ENCODE peak calls at places on chromosome 18, in nine cellular contexts. P is right cardiac atrium; L is HCT116; N is HepG2; T is CD4-positive, CD25-positive, alpha-beta regulatory T cell; Z is A549; U is uterus; Y is OCI-LY7; C is upper lobe of left lung. S is an unnamed sample. For H3K4me1, the result is how much of the 10 kb centered on the place peaks cover.

GRCh38 chr18:77008006-77008405 is 124.6 kb downstream of the MBP start:
- DNase-seq in L (no peak), T (no peak), Z (no peak), P (no peak), U (no peak), C (no peak), N (no peak), Y (no peak), S (peak)

GRCh38 chr18:53796042-53796729 is 428.3 kb downstream of the MBD2 start:
- DNase-seq in Y (no peak), Z (peak), N (peak), P (peak), C (no peak), T (no peak), U (no peak), L (no peak), S (no peak)

GRCh38 chr18:80189197-80189865 is 58.0 kb downstream of the PARD6G start:
- DNase-seq in P (no peak), C (no peak), U (no peak), N (no peak), T (no peak), L (no peak), Z (no peak), Y (no peak), S (no peak)

GRCh38 chr18:1049173-1049572 is 144.5 kb downstream of the ADCYAP1 start:
- DNase-seq in T (no peak), Y (no peak), N (no peak), Z (no peak), L (no peak), P (no peak), C (no peak), U (no peak), S (no peak)

GRCh38 chr18:57728941-57729511 is 74.1 kb downstream of the ATP8B1 start:
- DNase-seq in N (no peak), Z (peak), L (no peak), Y (no peak), P (no peak), T (no peak), U (no peak), C (no peak), S (no peak)

GRCh38 chr18:75276813-75277628 is 66.4 kb downstream of the TSHZ1 start:
- DNase-seq in Z (no peak), U (no peak), C (no peak), N (no peak), T (no peak), L (no peak), Y (no peak), P (no peak), S (no peak)

GRCh38 chr18:79939096-79939495 is 12.4 kb downstream of the SLC66A2 start:
- DNase-seq in L (no peak), T (no peak), Z (no peak), Y (no peak), C (no peak), P (no peak), N (no peak), U (no peak), S (no peak)

GRCh38 chr18:60667016-60667415 is 294.4 kb upstream of the MC4R start:
- DNase-seq in C (no peak), Z (no peak), T (no peak), P (no peak), U (no peak), N (no peak), L (no peak), Y (no peak), S (no peak)

GRCh38 chr18:79644666-79645057 is 34.9 kb upstream of the CTDP1 start:
- DNase-seq in N (no peak), Z (no peak), U (no peak), P (no peak), C (no peak), Y (peak), L (no peak), T (no peak), S (no peak)

GRCh38 chr18:39604836-39605235 is 2039.2 kb upstream of the CELF4 start:
- DNase-seq in P (no peak), N (no peak), L (no peak), Y (no peak), C (no peak), T (no peak), Z (no peak), U (no peak), S (no peak)

DNA sequence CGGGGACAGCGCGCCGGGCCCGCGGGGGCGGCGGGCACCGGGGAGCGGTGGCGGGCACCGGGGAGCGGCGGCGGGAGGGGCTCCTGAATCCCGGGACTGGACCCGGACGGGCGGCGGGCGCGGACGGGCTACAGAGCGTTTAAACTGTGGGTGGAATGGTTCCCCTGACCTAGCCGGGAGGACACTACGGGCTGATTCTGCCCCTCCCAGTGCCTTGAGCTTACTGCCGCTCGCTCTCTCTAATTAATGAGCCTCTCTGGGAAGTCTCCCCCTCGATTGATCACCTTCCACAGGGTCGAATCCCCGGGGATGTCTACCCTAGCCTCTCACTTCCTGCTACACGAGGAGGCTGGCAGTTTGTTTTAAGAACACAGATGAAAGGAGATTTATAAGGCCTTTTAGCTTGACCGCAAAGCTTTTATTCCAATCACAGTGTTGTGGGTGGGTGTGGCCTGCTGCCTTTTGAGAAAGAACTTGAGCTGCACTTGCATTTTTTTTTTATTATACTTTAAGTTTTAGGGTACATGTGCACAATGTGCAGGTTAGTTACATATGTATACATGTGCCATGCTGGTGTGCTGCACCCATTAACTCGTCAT is 1.0 kb downstream of the GNAL start:
- DNase-seq in Z (peak), C (no peak), Y (no peak), L (no peak), U (peak), P (no peak), T (no peak), N (no peak), S (no peak)
- H3K4me3 ChIP-seq in Z (peak), C (peak), Y (peak), L (peak), U (peak), P (peak), T (no peak), N (peak), S (peak)

GRCh38 chr18:63189817-63190216 is 129.8 kb downstream of the BCL2 start:
- DNase-seq in L (no peak), P (no peak), N (no peak), Y (no peak), U (no peak), Z (no peak), C (no peak), T (no peak), S (no peak)
- H3K4me1 ChIP-seq in L (under half), P (under half), N (under half), Y (under half), U (under half), Z (under half), C (under half), T (under half), S (under half)

GRCh38 chr18:12625242-12625641 is 32.7 kb downstream of the SPIRE1 start:
- DNase-seq in L (no peak), T (no peak), Z (no peak), P (no peak), N (no peak), Y (no peak), C (no peak), U (no peak), S (no peak)

DNA sequence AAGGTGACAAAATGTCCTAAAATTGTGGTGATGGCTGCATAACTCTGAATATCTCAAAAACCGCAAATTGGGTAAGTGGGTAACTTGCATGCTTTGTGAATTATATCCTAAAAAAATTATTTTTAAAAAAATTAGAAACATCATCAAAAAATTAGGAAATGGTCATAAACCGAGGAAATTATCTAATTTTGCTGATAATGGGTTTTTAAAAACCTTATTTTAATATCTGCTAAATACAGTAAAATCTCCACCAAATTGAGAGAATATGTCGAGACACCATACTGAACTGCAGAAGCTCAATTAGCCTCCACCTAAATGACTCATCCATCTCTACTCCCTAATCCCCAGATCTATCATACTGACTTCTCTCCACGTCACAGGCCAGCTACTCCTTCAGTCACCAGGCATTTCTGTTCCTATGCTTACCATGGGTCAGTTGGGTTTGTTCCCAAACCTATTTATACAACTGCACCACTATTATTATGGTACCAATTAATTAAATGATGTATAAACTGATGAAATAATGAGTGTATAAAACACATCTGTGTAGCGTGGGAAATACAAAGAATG is 36.1 kb downstream of the SPIRE1 start:
- DNase-seq in Y (no peak), C (no peak), P (no peak), T (no peak), N (no peak), U (no peak), Z (no peak), L (no peak), S (no peak)
- H3K27ac ChIP-seq in Y (no peak), C (no peak), P (no peak), T (no peak), N (no peak), U (no peak), Z (no peak), L (no peak), S (no peak)

GRCh38 chr18:35732652-35733051 is 151.1 kb downstream of the GALNT1 start:
- DNase-seq in Z (no peak), U (no peak), N (no peak), Y (no peak), L (no peak), T (no peak), C (no peak), P (no peak), S (no peak)

GRCh38 chr18:35739778-35740177 is 158.2 kb downstream of the GALNT1 start:
- DNase-seq in U (no peak), Z (no peak), P (no peak), T (no peak), C (no peak), N (no peak), L (no peak), Y (no peak), S (no peak)

GRCh38 chr18:35740616-35741015 is 159.1 kb downstream of the GALNT1 start:
- DNase-seq in T (no peak), P (no peak), Z (no peak), U (no peak), Y (no peak), L (no peak), N (no peak), C (no peak), S (no peak)

GRCh38 chr18:35733419-35733818 is 151.9 kb downstream of the GALNT1 start:
- DNase-seq in C (no peak), Z (no peak), L (no peak), U (no peak), N (no peak), P (no peak), Y (no peak), T (no peak), S (no peak)

DNA sequence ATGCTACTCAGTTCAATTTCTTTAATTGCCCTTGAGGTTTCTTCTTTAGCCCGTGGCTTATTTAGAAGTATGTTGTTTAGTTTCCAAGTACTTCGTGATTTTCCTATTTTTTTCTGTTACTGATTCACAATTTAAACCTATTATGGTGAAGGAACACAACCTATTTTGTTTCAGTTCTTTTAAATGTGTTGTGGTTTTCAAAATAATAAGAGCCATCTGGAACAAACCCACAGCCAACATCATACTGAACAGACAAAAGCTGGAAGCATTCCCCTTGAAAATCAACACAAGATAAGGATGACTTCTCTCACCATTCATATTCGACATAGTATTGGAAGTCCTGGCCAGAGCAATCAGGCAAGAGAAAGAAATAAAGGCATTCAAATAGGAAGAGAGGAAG is 155.2 kb downstream of the GALNT1 start:
- DNase-seq in P (no peak), Z (no peak), Y (no peak), T (no peak), C (no peak), N (no peak), L (no peak), U (no peak), S (no peak)
- H3K4me3 ChIP-seq in P (no peak), Z (no peak), Y (no peak), T (no peak), C (no peak), N (no peak), L (no peak), U (no peak), S (no peak)

GRCh38 chr18:9809686-9810085 is 76.1 kb upstream of the TXNDC2 start:
- DNase-seq in Z (no peak), U (no peak), Y (no peak), P (no peak), C (no peak), L (no peak), T (no peak), N (no peak), S (no peak)
- H3K4me1 ChIP-seq in Z (under half), U (under half), Y (under half), P (under half), C (under half), L (under half), T (under half), N (half or more), S (under half)

GRCh38 chr18:58970943-58971799 is 106.5 kb downstream of the ZNF532 start:
- DNase-seq in U (no peak), Y (no peak), C (no peak), L (no peak), P (no peak), N (no peak), T (peak), Z (no peak), S (no peak)
- H3K27ac ChIP-seq in U (no peak), Y (no peak), C (peak), L (no peak), P (no peak), N (no peak), T (no peak), Z (no peak), S (no peak)

DNA sequence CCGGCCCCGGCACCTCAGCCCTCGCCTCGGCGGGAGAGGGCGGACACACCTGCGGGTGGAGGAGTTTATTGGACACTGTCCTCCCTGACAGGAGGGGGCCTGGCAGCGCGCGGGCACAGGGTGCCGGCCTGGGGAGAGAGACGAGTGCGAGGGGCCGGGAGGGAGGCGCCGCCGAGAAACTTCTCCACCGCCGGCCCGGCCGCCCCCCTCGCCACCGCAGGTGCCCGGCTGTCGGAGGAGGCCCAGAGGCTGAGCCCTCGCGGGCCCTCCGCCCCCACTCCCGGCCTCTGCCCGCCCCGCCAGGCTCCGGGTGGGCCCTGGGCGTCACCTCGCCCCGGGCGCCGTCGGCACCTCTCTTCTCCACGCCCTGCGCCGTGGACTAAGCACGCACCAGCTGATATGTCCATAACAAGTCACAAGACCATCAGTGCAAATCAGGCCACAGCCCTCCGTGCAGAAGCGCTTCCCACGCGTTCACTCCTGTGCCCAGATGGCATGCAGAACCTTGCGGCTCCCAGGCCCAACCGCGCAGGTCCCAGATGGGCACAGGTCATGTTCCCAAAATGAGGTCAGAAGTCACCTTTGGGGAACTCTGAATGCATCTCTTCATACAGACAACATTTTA is 311.2 kb downstream of the CELF4 start:
- DNase-seq in P (no peak), L (no peak), N (no peak), T (no peak), Z (no peak), C (no peak), U (no peak), Y (no peak), S (peak)
- H3K4me3 ChIP-seq in P (peak), L (no peak), N (peak), T (no peak), Z (peak), C (no peak), U (peak), Y (no peak), S (peak)